ENCODE peak calls at places on chromosomes 6 and 20, in seven cellular contexts. R is NCI-H1048, E is T-helper 17 cell, N is RPMI7951, T is endothelial cell, G is mucosa of descending colon, W is NCI-H345. Z is an unnamed sample.

GRCh38 chr6:14178083-14178445 is 60.5 kb downstream of the CD83 start:
- DNase-seq in R (no peak), W (no peak), E (no peak), T (no peak), G (no peak), N (peak), Z (no peak)

GRCh38 chr20:2692036-2692885 is at the start of gene EBF4:
- DNase-seq in E (peak), N (no peak), G (no peak), T (no peak), R (no peak), W (peak), Z (peak)

GRCh38 chr6:90701146-90701781 is 114.4 kb upstream of the MAP3K7 start:
- DNase-seq in T (peak), G (no peak), W (peak), E (no peak), N (peak), R (no peak), Z (peak)

GRCh38 chr6:56742122-56742791 is 99.6 kb upstream of the DST start:
- DNase-seq in E (no peak), N (no peak), R (no peak), T (no peak), G (no peak), W (no peak), Z (no peak)

GRCh38 chr20:53795170-53795569 is 201.5 kb upstream of the ZNF217 start:
- DNase-seq in E (no peak), R (no peak), W (no peak), N (peak), T (no peak), G (no peak), Z (no peak)

GRCh38 chr6:14728396-14729024 is 517.4 kb upstream of the JARID2 start:
- DNase-seq in R (no peak), T (no peak), E (no peak), N (peak), W (no peak), G (peak), Z (peak)

GRCh38 chr6:90233994-90234393 is 62.6 kb downstream of the BACH2 start:
- DNase-seq in G (peak), T (no peak), R (no peak), E (peak), W (no peak), N (no peak), Z (no peak)

GRCh38 chr6:130752292-130752691 is 74.9 kb upstream of the SMLR1 start:
- DNase-seq in W (no peak), T (no peak), E (no peak), N (no peak), R (no peak), G (no peak), Z (no peak)

GRCh38 chr20:1324598-1325172 is 4.3 kb downstream of the SDCBP2 start:
- DNase-seq in R (no peak), G (no peak), W (no peak), T (no peak), N (peak), E (peak), Z (peak)

GRCh38 chr6:44257007-44257752 is at the start of gene SLC35B2:
- DNase-seq in N (peak), R (no peak), G (peak), E (peak), T (peak), W (peak), Z (peak)

GRCh38 chr6:37192669-37193068 is 22.7 kb downstream of the PIM1 start:
- DNase-seq in T (no peak), N (no peak), W (peak), R (no peak), E (no peak), G (no peak), Z (no peak)

GRCh38 chr6:3013486-3013885 is 13.8 kb downstream of the NQO2 start:
- DNase-seq in G (no peak), W (no peak), R (no peak), T (peak), E (no peak), N (peak), Z (peak)

GRCh38 chr6:3289664-3290055 is 30.9 kb downstream of the PSMG4 start:
- DNase-seq in N (no peak), G (no peak), W (no peak), E (no peak), T (no peak), R (no peak), Z (no peak)

GRCh38 chr20:47332381-47333206 is 23.9 kb downstream of the ZMYND8 start:
- DNase-seq in E (no peak), R (no peak), T (no peak), N (no peak), W (no peak), G (no peak), Z (no peak)

GRCh38 chr20:62517901-62518610 is 42.3 kb upstream of the GATA5 start:
- DNase-seq in T (no peak), E (no peak), N (no peak), G (no peak), R (no peak), W (no peak), Z (no peak)

GRCh38 chr6:8229913-8230312 is 127.6 kb upstream of the EEF1E1 start:
- DNase-seq in N (no peak), E (no peak), W (no peak), G (no peak), R (no peak), T (no peak), Z (peak)

GRCh38 chr6:128491041-128491642 is 29.3 kb downstream of the PTPRK start:
- DNase-seq in E (no peak), T (no peak), G (no peak), W (no peak), N (peak), R (peak), Z (peak)

Z was measured in Daoy.